ENCODE peak calls at places on chromosomes 7 and 10, in ten cellular contexts. Y is transverse colon, L is tibial artery, V is neuronal stem cell, H is left ventricle myocardium inferior, D is mucosa of descending colon, C is esophagus muscularis mucosa, U is MG63, Q is lower lobe of right lung, J is heart right ventricle. N is an unnamed sample.
A peak's percentile ranks its signal among the peaks of the same experiment; 100 is the strongest.

GRCh38 chr7:14332155-14332554 is 342.7 kb upstream of the ETV1 start:
- DNase-seq in Y (no peak), Q (no peak), V (no peak), U (peak; percentile 43), J (peak; percentile 16), D (no peak), H (peak; percentile 38), C (no peak), L (no peak), N (no peak)

GRCh38 chr7:20268832-20269231 is 51.6 kb upstream of the MACC1 start:
- DNase-seq in Y (no peak), L (no peak), Q (no peak), H (no peak), U (no peak), C (no peak), D (no peak), J (no peak), V (no peak), N (no peak)

GRCh38 chr10:132220061-132220460 is 33.3 kb downstream of the DPYSL4 start:
- DNase-seq in U (no peak), H (no peak), Q (no peak), J (no peak), V (no peak), C (no peak), D (no peak), Y (no peak), L (no peak), N (no peak)

GRCh38 chr7:150996289-150997074 is 5.7 kb downstream of the NOS3 start:
- DNase-seq in J (no peak), C (no peak), Q (no peak), V (no peak), L (no peak), D (no peak), H (no peak), U (no peak), Y (no peak), N (no peak)

GRCh38 chr10:114678806-114679205 is 20.7 kb upstream of the ABLIM1 start:
- DNase-seq in C (no peak), Q (no peak), V (no peak), H (no peak), D (no peak), J (no peak), U (no peak), L (no peak), Y (no peak), N (no peak)

GRCh38 chr10:122648599-122649428 is 50.8 kb downstream of the C10orf120 start:
- DNase-seq in V (peak; percentile 65), Q (peak; percentile 57), H (peak; percentile 57), L (no peak), J (peak; percentile 41), C (no peak), D (no peak), U (peak; percentile 14), Y (peak; percentile 41), N (no peak)

GRCh38 chr10:50552308-50552707 is 71.4 kb downstream of the SGMS1 start:
- DNase-seq in Y (no peak), H (no peak), J (no peak), D (no peak), L (no peak), C (no peak), V (no peak), Q (no peak), U (no peak), N (no peak)

GRCh38 chr10:15427836-15428414 is 56.8 kb upstream of the FAM171A1 start:
- DNase-seq in U (no peak), V (peak; percentile 53), C (no peak), Q (no peak), L (no peak), H (no peak), D (no peak), Y (no peak), J (no peak), N (no peak)

GRCh38 chr7:37062019-37062418 is 337.7 kb upstream of the AOAH start:
- DNase-seq in C (no peak), H (no peak), J (no peak), Y (no peak), L (no peak), V (no peak), D (no peak), Q (no peak), U (no peak), N (no peak)

GRCh38 chr7:158413962-158414961 is 173.4 kb downstream of the PTPRN2 start:
- DNase-seq in Y (no peak), V (peak; percentile 39), H (no peak), U (peak; percentile 47), D (no peak), C (no peak), J (no peak), L (no peak), Q (no peak), N (no peak)

GRCh38 chr7:131015131-131015954 is 281.3 kb upstream of the KLF14 start:
- DNase-seq in U (peak; percentile 43), J (no peak), V (no peak), D (no peak), C (no peak), Q (no peak), Y (no peak), L (no peak), H (no peak), N (no peak)

GRCh38 chr10:128115356-128115755 is 10.9 kb downstream of the MKI67 start:
- DNase-seq in V (no peak), J (no peak), U (no peak), H (no peak), Q (no peak), D (no peak), Y (no peak), L (no peak), C (no peak), N (no peak)

GRCh38 chr10:128110339-128110738 is 15.9 kb downstream of the MKI67 start:
- DNase-seq in J (no peak), L (no peak), C (peak; percentile 26), Y (no peak), D (no peak), V (no peak), U (no peak), Q (no peak), H (no peak), N (no peak)

GRCh38 chr10:128116187-128116586 is 10.0 kb downstream of the MKI67 start:
- DNase-seq in Q (no peak), D (no peak), U (no peak), Y (no peak), V (no peak), C (no peak), L (no peak), H (no peak), J (no peak), N (no peak)

GRCh38 chr10:128111686-128112085 is 14.5 kb downstream of the MKI67 start:
- DNase-seq in C (peak; percentile 31), J (no peak), V (no peak), H (no peak), D (no peak), L (no peak), Y (no peak), U (no peak), Q (no peak), N (no peak)

DNA sequence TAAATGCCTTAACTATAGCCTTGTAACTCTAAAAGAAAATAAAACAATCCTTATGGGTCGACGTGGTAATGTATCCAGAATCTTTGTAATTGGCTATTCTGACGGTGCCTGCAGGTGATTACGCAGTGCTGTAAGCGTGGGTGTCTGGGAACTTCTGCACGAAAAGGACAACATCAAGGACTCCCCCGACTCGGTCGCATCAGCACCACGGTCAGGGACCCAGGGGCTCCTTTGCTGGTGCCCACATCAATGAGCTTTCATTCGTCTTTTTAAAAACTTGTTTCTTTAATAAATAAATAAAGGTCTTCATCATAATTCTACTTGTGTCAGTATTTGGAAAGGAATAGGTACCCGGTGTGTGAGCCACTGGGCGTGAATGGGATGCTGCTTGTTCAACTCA is 13.2 kb downstream of the MKI67 start:
- DNase-seq in V (no peak), U (no peak), J (no peak), C (peak; percentile 29), Q (no peak), L (no peak), D (no peak), Y (no peak), H (no peak), N (no peak)
- H3K36me3 ChIP-seq in V (peaks cover 61% of the 10 kb centered on the region), U (peaks cover 100% of the 10 kb centered on the region), J (peaks cover 84% of the 10 kb centered on the region), C (no peaks in the 10 kb centered on the region), Q (no peaks in the 10 kb centered on the region), L (no peaks in the 10 kb centered on the region), D (no peaks in the 10 kb centered on the region), Y (no peaks in the 10 kb centered on the region), H (no peaks in the 10 kb centered on the region), N (no peaks in the 10 kb centered on the region)

GRCh38 chr7:44113764-44114354 is 9.5 kb downstream of the POLD2 start:
- DNase-seq in Q (no peak), J (no peak), D (no peak), C (no peak), U (no peak), H (no peak), Y (no peak), L (no peak), V (no peak), N (peak; percentile 46)
- H3K36me3 ChIP-seq in Q (peaks cover 81% of the 10 kb centered on the region), J (peaks cover 66% of the 10 kb centered on the region), D (no peaks in the 10 kb centered on the region), C (peaks cover 15% of the 10 kb centered on the region), U (peaks cover 76% of the 10 kb centered on the region), H (peaks cover 31% of the 10 kb centered on the region), Y (no peaks in the 10 kb centered on the region), L (peaks cover 31% of the 10 kb centered on the region), V (peaks cover 67% of the 10 kb centered on the region), N (peaks cover 11% of the 10 kb centered on the region)

GRCh38 chr7:44759246-44759645 is 10.6 kb downstream of the ZMIZ2 start:
- DNase-seq in C (no peak), Q (no peak), U (no peak), L (no peak), J (no peak), V (no peak), Y (no peak), D (no peak), H (no peak), N (peak; percentile 69)

GRCh38 chr7:44762300-44762699 is 13.7 kb downstream of the ZMIZ2 start:
- DNase-seq in J (no peak), Q (no peak), L (no peak), D (no peak), Y (no peak), H (no peak), C (no peak), U (peak; percentile 39), V (no peak), N (no peak)

GRCh38 chr7:44762726-44763522 is 14.3 kb downstream of the ZMIZ2 start:
- DNase-seq in D (no peak), Q (no peak), U (no peak), H (no peak), C (no peak), L (no peak), J (no peak), Y (no peak), V (no peak), N (no peak)

GRCh38 chr7:44760034-44760580 is 11.5 kb downstream of the ZMIZ2 start:
- DNase-seq in J (no peak), V (no peak), Y (no peak), H (no peak), Q (no peak), C (no peak), L (no peak), U (no peak), D (no peak), N (no peak)

GRCh38 chr7:44761207-44762161 is 12.8 kb downstream of the ZMIZ2 start:
- DNase-seq in J (peak; percentile 59), C (no peak), D (peak; percentile 90), H (peak; percentile 73), U (no peak), L (peak; percentile 32), V (no peak), Y (peak; percentile 89), Q (no peak), N (no peak)
- H3K36me3 ChIP-seq in J (peaks cover 98% of the 10 kb centered on the region), C (peaks cover 57% of the 10 kb centered on the region), D (peaks cover 21% of the 10 kb centered on the region), H (peaks cover 98% of the 10 kb centered on the region), U (peaks cover 23% of the 10 kb centered on the region), L (peaks cover 64% of the 10 kb centered on the region), V (peaks cover 68% of the 10 kb centered on the region), Y (peaks cover 4% of the 10 kb centered on the region), Q (peaks cover 100% of the 10 kb centered on the region), N (peaks cover 5% of the 10 kb centered on the region)

GRCh38 chr7:88202278-88202677 is 17.6 kb downstream of the SRI start:
- DNase-seq in L (no peak), C (no peak), Y (no peak), Q (no peak), J (no peak), H (no peak), D (no peak), U (no peak), V (no peak), N (no peak)
- H3K36me3 ChIP-seq in L (peaks cover 34% of the 10 kb centered on the region), C (peaks cover 9% of the 10 kb centered on the region), Y (no peaks in the 10 kb centered on the region), Q (peaks cover 62% of the 10 kb centered on the region), J (peaks cover 67% of the 10 kb centered on the region), H (peaks cover 57% of the 10 kb centered on the region), D (no peaks in the 10 kb centered on the region), U (peaks cover 14% of the 10 kb centered on the region), V (peaks cover 9% of the 10 kb centered on the region), N (peaks cover 4% of the 10 kb centered on the region)